ENCODE peak calls at places on chromosomes 2 and 18, in seven cellular contexts. D, A, C, T, G, O and N are unnamed samples.
A peak's percentile ranks its signal among the peaks of the same experiment; 100 is the strongest.

GRCh38 chr2:26946841-26947784 is 23.3 kb upstream of the MAPRE3 start:
- DNase-seq in G (peak; percentile 29), C (peak; percentile 49), T (no peak), A (peak; percentile 32), O (peak; percentile 66), D (peak; percentile 25), N (no peak)

GRCh38 chr2:154974041-154974440 is 275.5 kb downstream of the KCNJ3 start:
- DNase-seq in C (no peak), O (no peak), G (no peak), A (no peak), D (no peak), T (no peak), N (no peak)

GRCh38 chr2:10369269-10370255 is 66.9 kb downstream of the HPCAL1 start:
- DNase-seq in G (no peak), D (no peak), T (no peak), A (no peak), C (no peak), O (no peak), N (no peak)

GRCh38 chr2:20551231-20551944 is 99.5 kb downstream of the HS1BP3 start:
- DNase-seq in C (peak; percentile 38), T (no peak), D (no peak), G (no peak), O (peak; percentile 60), A (no peak), N (no peak)

GRCh38 chr2:226766352-226767055 is 33.1 kb downstream of the IRS1 start:
- DNase-seq in G (peak; percentile 77), D (peak; percentile 70), C (peak; percentile 49), O (no peak), T (no peak), A (no peak), N (no peak)

GRCh38 chr2:130896813-130897212 is 60.1 kb downstream of the ARHGEF4 start:
- DNase-seq in D (no peak), A (no peak), C (no peak), O (no peak), G (no peak), T (no peak), N (no peak)

GRCh38 chr2:232457121-232458011 is 1.4 kb downstream of the ALPI start:
- DNase-seq in T (no peak), O (no peak), A (no peak), G (no peak), C (no peak), D (no peak), N (no peak)

GRCh38 chr18:49020621-49021021 is 69.9 kb upstream of the SMAD7 start:
- DNase-seq in A (no peak), T (no peak), G (no peak), C (no peak), O (peak; percentile 37), D (no peak), N (no peak)

GRCh38 chr2:48315847-48316194 is 214.1 kb upstream of the STON1 start:
- DNase-seq in C (no peak), T (peak; percentile 19), A (no peak), O (no peak), G (no peak), D (peak; percentile 10), N (peak; percentile 57)

GRCh38 chr18:48805826-48806535 is 144.8 kb downstream of the SMAD7 start:
- DNase-seq in T (peak; percentile 1), A (no peak), C (no peak), D (no peak), G (no peak), O (no peak), N (no peak)